ENCODE peak calls at places on chromosomes 5 and 9, in nine cellular contexts. One of them, this sample, is unnamed.

GRCh38 chr9:125176632-125177031 is 13.0 kb downstream of the PPP6C start:
- DNase-seq in A673: peak
- DNase-seq in IMR-90: no peak
- DNase-seq in HFFc6: no peak
- DNase-seq in PC-9: no peak
- DNase-seq in uterus: no peak
- DNase-seq in cardiac fibroblast: no peak
- DNase-seq in progenitor cell of endocrine pancreas: no peak
- DNase-seq in foreskin keratinocyte: no peak
- DNase-seq in this sample: no peak

GRCh38 chr9:4762889-4763521 is 22.0 kb upstream of the AK3 start:
- DNase-seq in A673: peak
- DNase-seq in uterus: peak
- DNase-seq in progenitor cell of endocrine pancreas: no peak
- DNase-seq in IMR-90: no peak
- DNase-seq in cardiac fibroblast: peak
- DNase-seq in HFFc6: no peak
- DNase-seq in foreskin keratinocyte: no peak
- DNase-seq in PC-9: no peak
- DNase-seq in this sample: no peak

GRCh38 chr9:135214054-135214640 is 126.7 kb downstream of the OLFM1 start:
- DNase-seq in A673: no peak
- DNase-seq in cardiac fibroblast: no peak
- DNase-seq in progenitor cell of endocrine pancreas: no peak
- DNase-seq in HFFc6: no peak
- DNase-seq in PC-9: no peak
- DNase-seq in uterus: no peak
- DNase-seq in IMR-90: no peak
- DNase-seq in foreskin keratinocyte: no peak
- DNase-seq in this sample: no peak

GRCh38 chr5:11452854-11453253 is 451.4 kb downstream of the CTNND2 start:
- DNase-seq in IMR-90: no peak
- DNase-seq in A673: no peak
- DNase-seq in progenitor cell of endocrine pancreas: no peak
- DNase-seq in cardiac fibroblast: no peak
- DNase-seq in uterus: no peak
- DNase-seq in foreskin keratinocyte: no peak
- DNase-seq in PC-9: no peak
- DNase-seq in HFFc6: no peak
- DNase-seq in this sample: no peak

GRCh38 chr9:68780735-68781134 is 75.7 kb downstream of the PIP5K1B start:
- DNase-seq in HFFc6: no peak
- DNase-seq in progenitor cell of endocrine pancreas: no peak
- DNase-seq in A673: no peak
- DNase-seq in PC-9: no peak
- DNase-seq in IMR-90: peak
- DNase-seq in uterus: no peak
- DNase-seq in cardiac fibroblast: no peak
- DNase-seq in foreskin keratinocyte: no peak
- DNase-seq in this sample: peak

GRCh38 chr5:891837-892389 is 688 bp downstream of the BRD9 start:
- DNase-seq in cardiac fibroblast: peak
- DNase-seq in A673: peak
- DNase-seq in IMR-90: peak
- DNase-seq in PC-9: peak
- DNase-seq in HFFc6: no peak
- DNase-seq in foreskin keratinocyte: no peak
- DNase-seq in uterus: no peak
- DNase-seq in progenitor cell of endocrine pancreas: no peak
- DNase-seq in this sample: peak

GRCh38 chr5:109689740-109690455 is at the start of gene MAN2A1:
- DNase-seq in IMR-90: peak
- DNase-seq in progenitor cell of endocrine pancreas: peak
- DNase-seq in A673: peak
- DNase-seq in PC-9: peak
- DNase-seq in foreskin keratinocyte: peak
- DNase-seq in uterus: peak
- DNase-seq in cardiac fibroblast: peak
- DNase-seq in HFFc6: peak
- DNase-seq in this sample: peak

GRCh38 chr9:124403246-124403645 is 12.0 kb downstream of the PSMB7 start:
- DNase-seq in cardiac fibroblast: no peak
- DNase-seq in IMR-90: no peak
- DNase-seq in progenitor cell of endocrine pancreas: no peak
- DNase-seq in uterus: no peak
- DNase-seq in A673: no peak
- DNase-seq in foreskin keratinocyte: no peak
- DNase-seq in HFFc6: no peak
- DNase-seq in PC-9: no peak
- DNase-seq in this sample: no peak

GRCh38 chr5:34598177-34598794 is 57.8 kb upstream of the RAI14 start:
- DNase-seq in foreskin keratinocyte: peak
- DNase-seq in PC-9: peak
- DNase-seq in uterus: peak
- DNase-seq in IMR-90: peak
- DNase-seq in HFFc6: peak
- DNase-seq in progenitor cell of endocrine pancreas: no peak
- DNase-seq in cardiac fibroblast: peak
- DNase-seq in A673: peak
- DNase-seq in this sample: no peak

GRCh38 chr5:78958672-78959410 is 26.3 kb downstream of the ARSB start:
- DNase-seq in PC-9: no peak
- DNase-seq in uterus: no peak
- DNase-seq in IMR-90: no peak
- DNase-seq in HFFc6: no peak
- DNase-seq in foreskin keratinocyte: no peak
- DNase-seq in cardiac fibroblast: no peak
- DNase-seq in progenitor cell of endocrine pancreas: no peak
- DNase-seq in A673: no peak
- DNase-seq in this sample: no peak

GRCh38 chr5:143986567-143987242 is 174.7 kb downstream of the HMHB1 start:
- DNase-seq in cardiac fibroblast: peak
- DNase-seq in foreskin keratinocyte: no peak
- DNase-seq in progenitor cell of endocrine pancreas: no peak
- DNase-seq in PC-9: no peak
- DNase-seq in uterus: peak
- DNase-seq in HFFc6: peak
- DNase-seq in A673: peak
- DNase-seq in IMR-90: peak
- DNase-seq in this sample: no peak

GRCh38 chr5:94778299-94778698 is 159.8 kb downstream of the SLF1 start:
- DNase-seq in HFFc6: no peak
- DNase-seq in A673: no peak
- DNase-seq in IMR-90: no peak
- DNase-seq in progenitor cell of endocrine pancreas: no peak
- DNase-seq in PC-9: no peak
- DNase-seq in foreskin keratinocyte: no peak
- DNase-seq in uterus: no peak
- DNase-seq in cardiac fibroblast: no peak
- DNase-seq in this sample: no peak

DNA sequence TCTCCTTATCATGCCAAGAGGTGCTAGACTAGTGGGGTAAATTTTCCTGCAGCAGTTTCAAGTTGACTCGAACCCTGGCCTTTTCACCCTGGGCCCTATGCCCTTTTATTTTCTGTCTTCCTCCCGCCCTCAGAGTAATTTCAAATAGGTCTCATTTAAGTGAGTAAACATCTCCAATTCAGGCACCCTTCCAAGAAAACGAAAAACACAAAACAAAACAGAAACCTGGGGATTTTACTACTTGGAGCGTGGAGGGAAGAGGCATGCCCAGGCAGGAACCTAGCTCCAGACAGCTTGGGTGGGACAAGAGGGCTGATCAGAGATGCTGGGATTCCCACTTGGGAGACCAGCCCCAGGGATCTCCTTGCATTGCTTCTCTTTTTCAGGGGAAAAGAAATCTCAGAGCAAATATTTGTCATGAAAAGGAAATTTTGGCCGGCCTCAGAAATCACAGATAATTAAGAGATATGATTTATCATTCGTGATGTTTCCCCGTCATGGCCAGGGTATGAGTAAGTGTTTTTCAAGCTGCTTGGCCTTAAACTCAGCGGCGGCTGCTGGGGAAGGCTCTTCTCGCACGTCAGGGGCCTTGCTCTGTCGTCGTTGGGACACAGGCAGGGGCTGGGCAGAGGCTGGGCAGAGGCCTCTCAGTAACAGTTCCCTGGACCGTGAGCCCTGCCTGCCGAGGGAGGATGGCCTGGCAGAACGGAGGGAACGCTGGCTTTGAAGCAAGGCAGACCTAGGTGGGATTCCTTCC is 248.6 kb upstream of the KLF4 start:
- DNase-seq in foreskin keratinocyte: peak
- DNase-seq in progenitor cell of endocrine pancreas: no peak
- DNase-seq in uterus: peak
- DNase-seq in A673: no peak
- DNase-seq in HFFc6: peak
- DNase-seq in cardiac fibroblast: peak
- DNase-seq in IMR-90: peak
- DNase-seq in PC-9: no peak
- DNase-seq in this sample: no peak
- TF ChIP-seq CTCF in foreskin keratinocyte: peak
- TF ChIP-seq CTCF in progenitor cell of endocrine pancreas: no peak
- TF ChIP-seq CTCF in uterus: no peak
- TF ChIP-seq CTCF in A673: no peak
- TF ChIP-seq CTCF in HFFc6: no peak
- TF ChIP-seq CTCF in cardiac fibroblast: no peak
- TF ChIP-seq CTCF in IMR-90: no peak
- TF ChIP-seq CTCF in PC-9: no peak
- TF ChIP-seq CTCF in this sample: no peak

GRCh38 chr5:126497506-126497905 is 74.3 kb downstream of the GRAMD2B start:
- DNase-seq in uterus: no peak
- DNase-seq in PC-9: no peak
- DNase-seq in cardiac fibroblast: no peak
- DNase-seq in HFFc6: no peak
- DNase-seq in progenitor cell of endocrine pancreas: no peak
- DNase-seq in IMR-90: no peak
- DNase-seq in A673: no peak
- DNase-seq in foreskin keratinocyte: no peak
- DNase-seq in this sample: no peak

GRCh38 chr5:126499278-126499677 is 76.1 kb downstream of the GRAMD2B start:
- DNase-seq in HFFc6: no peak
- DNase-seq in progenitor cell of endocrine pancreas: no peak
- DNase-seq in foreskin keratinocyte: no peak
- DNase-seq in cardiac fibroblast: no peak
- DNase-seq in uterus: peak
- DNase-seq in A673: no peak
- DNase-seq in PC-9: no peak
- DNase-seq in IMR-90: no peak
- DNase-seq in this sample: no peak

GRCh38 chr5:126490167-126490937 is 67.1 kb downstream of the GRAMD2B start:
- DNase-seq in progenitor cell of endocrine pancreas: no peak
- DNase-seq in A673: peak
- DNase-seq in cardiac fibroblast: no peak
- DNase-seq in IMR-90: no peak
- DNase-seq in foreskin keratinocyte: no peak
- DNase-seq in HFFc6: no peak
- DNase-seq in uterus: no peak
- DNase-seq in PC-9: no peak
- DNase-seq in this sample: no peak

GRCh38 chr5:126492939-126493338 is 69.7 kb downstream of the GRAMD2B start:
- DNase-seq in HFFc6: no peak
- DNase-seq in progenitor cell of endocrine pancreas: no peak
- DNase-seq in cardiac fibroblast: peak
- DNase-seq in IMR-90: peak
- DNase-seq in uterus: peak
- DNase-seq in foreskin keratinocyte: no peak
- DNase-seq in PC-9: no peak
- DNase-seq in A673: no peak
- DNase-seq in this sample: no peak

DNA sequence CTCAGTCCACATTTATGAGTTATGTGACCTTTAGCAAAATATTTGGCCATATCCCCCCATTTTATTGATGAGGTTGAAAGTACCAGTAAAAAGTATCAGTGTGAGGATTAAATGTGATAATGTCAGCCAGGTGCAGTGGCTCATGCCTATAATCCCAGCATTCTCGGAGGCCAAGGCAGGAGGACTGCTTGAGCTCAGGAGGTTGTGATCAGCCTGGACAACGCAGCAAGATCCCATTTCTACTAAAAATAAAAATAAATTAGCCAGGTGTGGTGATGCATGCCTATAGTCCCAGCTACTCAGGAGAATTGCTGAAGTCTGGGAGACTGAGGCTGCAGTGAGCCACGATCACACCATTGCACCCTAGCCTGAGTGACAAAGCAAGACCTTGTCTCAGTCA is 71.2 kb downstream of the GRAMD2B start:
- DNase-seq in PC-9: no peak
- DNase-seq in progenitor cell of endocrine pancreas: no peak
- DNase-seq in IMR-90: no peak
- DNase-seq in HFFc6: no peak
- DNase-seq in cardiac fibroblast: no peak
- DNase-seq in foreskin keratinocyte: no peak
- DNase-seq in A673: no peak
- DNase-seq in uterus: no peak
- DNase-seq in this sample: no peak
- TF ChIP-seq CTCF in PC-9: no peak
- TF ChIP-seq CTCF in progenitor cell of endocrine pancreas: no peak
- TF ChIP-seq CTCF in IMR-90: no peak
- TF ChIP-seq CTCF in HFFc6: no peak
- TF ChIP-seq CTCF in cardiac fibroblast: no peak
- TF ChIP-seq CTCF in foreskin keratinocyte: no peak
- TF ChIP-seq CTCF in A673: no peak
- TF ChIP-seq CTCF in uterus: no peak
- TF ChIP-seq CTCF in this sample: no peak

GRCh38 chr5:157828949-157829639 is 29.9 kb downstream of the CLINT1 start:
- DNase-seq in PC-9: no peak
- DNase-seq in progenitor cell of endocrine pancreas: no peak
- DNase-seq in HFFc6: no peak
- DNase-seq in cardiac fibroblast: peak
- DNase-seq in IMR-90: no peak
- DNase-seq in foreskin keratinocyte: no peak
- DNase-seq in A673: peak
- DNase-seq in uterus: no peak
- DNase-seq in this sample: no peak
- TF ChIP-seq CTCF in PC-9: peak
- TF ChIP-seq CTCF in progenitor cell of endocrine pancreas: peak
- TF ChIP-seq CTCF in HFFc6: peak
- TF ChIP-seq CTCF in cardiac fibroblast: peak
- TF ChIP-seq CTCF in IMR-90: peak
- TF ChIP-seq CTCF in foreskin keratinocyte: peak
- TF ChIP-seq CTCF in A673: peak
- TF ChIP-seq CTCF in uterus: no peak
- TF ChIP-seq CTCF in this sample: no peak

GRCh38 chr5:36403601-36404311 is 102.1 kb upstream of the RANBP3L start:
- DNase-seq in HFFc6: peak
- DNase-seq in A673: peak
- DNase-seq in cardiac fibroblast: peak
- DNase-seq in PC-9: no peak
- DNase-seq in IMR-90: peak
- DNase-seq in progenitor cell of endocrine pancreas: no peak
- DNase-seq in uterus: peak
- DNase-seq in foreskin keratinocyte: no peak
- DNase-seq in this sample: no peak

GRCh38 chr5:36406023-36406422 is 104.3 kb upstream of the RANBP3L start:
- DNase-seq in PC-9: no peak
- DNase-seq in HFFc6: no peak
- DNase-seq in uterus: no peak
- DNase-seq in progenitor cell of endocrine pancreas: no peak
- DNase-seq in foreskin keratinocyte: no peak
- DNase-seq in IMR-90: no peak
- DNase-seq in A673: no peak
- DNase-seq in cardiac fibroblast: no peak
- DNase-seq in this sample: no peak

GRCh38 chr5:36402512-36402906 is 100.8 kb upstream of the RANBP3L start:
- DNase-seq in uterus: no peak
- DNase-seq in IMR-90: no peak
- DNase-seq in progenitor cell of endocrine pancreas: no peak
- DNase-seq in cardiac fibroblast: no peak
- DNase-seq in HFFc6: no peak
- DNase-seq in A673: no peak
- DNase-seq in PC-9: no peak
- DNase-seq in foreskin keratinocyte: no peak
- DNase-seq in this sample: no peak

GRCh38 chr5:36407396-36407795 is 105.7 kb upstream of the RANBP3L start:
- DNase-seq in IMR-90: no peak
- DNase-seq in cardiac fibroblast: peak
- DNase-seq in foreskin keratinocyte: peak
- DNase-seq in progenitor cell of endocrine pancreas: no peak
- DNase-seq in HFFc6: peak
- DNase-seq in uterus: no peak
- DNase-seq in PC-9: no peak
- DNase-seq in A673: no peak
- DNase-seq in this sample: no peak
- TF ChIP-seq CTCF in IMR-90: no peak
- TF ChIP-seq CTCF in cardiac fibroblast: no peak
- TF ChIP-seq CTCF in foreskin keratinocyte: no peak
- TF ChIP-seq CTCF in progenitor cell of endocrine pancreas: no peak
- TF ChIP-seq CTCF in HFFc6: no peak
- TF ChIP-seq CTCF in uterus: no peak
- TF ChIP-seq CTCF in PC-9: no peak
- TF ChIP-seq CTCF in A673: no peak
- TF ChIP-seq CTCF in this sample: no peak

This sample was measured in activated CD8-positive, alpha-beta T cell treated with anti-CD3 and anti-CD28 coated beads for 36 hours.